ENCODE peak calls at places on chromosomes 11 and 22, in eight cellular contexts. L, G, P, S, J, F, V and K are unnamed samples.

GRCh38 chr11:14612624-14613023 is 31.0 kb upstream of the PDE3B start:
- DNase-seq in L (no peak), G (no peak), P (no peak), S (no peak), J (no peak), F (no peak), V (no peak), K (no peak)

GRCh38 chr11:102900346-102900745 is 25.6 kb upstream of the MMP12 start:
- DNase-seq in L (no peak), G (no peak), P (no peak), S (no peak), J (no peak), F (no peak), V (no peak), K (no peak)

GRCh38 chr22:27654536-27655445 is 146.8 kb downstream of the MN1 start:
- DNase-seq in L (no peak), G (no peak), P (no peak), S (no peak), J (no peak), F (no peak), V (no peak), K (peak; percentile 17)

GRCh38 chr11:2376751-2377451 is at the start of gene CD81:
- DNase-seq in L (peak; percentile 79), G (no peak), P (no peak), S (peak; percentile 59), J (peak; percentile 58), F (peak; percentile 50), V (peak; percentile 93), K (peak; percentile 53)

GRCh38 chr22:40703174-40703573 is 23.9 kb downstream of the MCHR1 start:
- DNase-seq in L (no peak), G (no peak), P (no peak), S (no peak), J (no peak), F (no peak), V (no peak), K (no peak)

GRCh38 chr11:71120346-71120963 is 131.9 kb downstream of the SHANK2 start:
- DNase-seq in L (no peak), G (no peak), P (no peak), S (no peak), J (no peak), F (no peak), V (no peak), K (peak; percentile 61)

GRCh38 chr11:103397369-103397768 is 288.1 kb downstream of the DYNC2H1 start:
- DNase-seq in L (no peak), G (no peak), P (no peak), S (no peak), J (no peak), F (no peak), V (no peak), K (no peak)

GRCh38 chr22:17845340-17845739 is 71.1 kb upstream of the BID start:
- DNase-seq in L (no peak), G (no peak), P (no peak), S (no peak), J (no peak), F (no peak), V (no peak), K (no peak)

GRCh38 chr11:33635161-33635560 is 65.5 kb downstream of the C11orf91 start:
- DNase-seq in L (no peak), G (no peak), P (no peak), S (no peak), J (no peak), F (no peak), V (no peak), K (no peak)

GRCh38 chr22:19900707-19901436 is 40.7 kb upstream of the COMT start:
- DNase-seq in L (no peak), G (no peak), P (no peak), S (no peak), J (no peak), F (no peak), V (no peak), K (no peak)

GRCh38 chr11:69486056-69486772 is 4.8 kb downstream of the LINC01488 start:
- DNase-seq in L (no peak), G (no peak), P (no peak), S (no peak), J (no peak), F (no peak), V (no peak), K (no peak)

GRCh38 chr11:73317373-73317772 is 9.3 kb downstream of the ARHGEF17 start:
- DNase-seq in L (peak; percentile 85), G (no peak), P (no peak), S (peak; percentile 74), J (no peak), F (no peak), V (no peak), K (no peak)